ENCODE peak calls at places on chromosomes 11 and 22, in seven cellular contexts. E is OCI-M1; G is ascending aorta; L is skeletal muscle cell; U is activated naive CD4-positive, alpha-beta T cell treated with anti-CD3 and anti-CD28 coated beads, Interleukin-2, amount 50 U/mL, for 16 hours; M is MCF 10A; C is left ventricle myocardium superior. B is an unnamed sample.

GRCh38 chr22:22958621-22959020 is 71.0 kb downstream of the IGLL5 start:
- DNase-seq in G (no peak), E (no peak), M (no peak), L (no peak), U (no peak), C (no peak), B (no peak)

GRCh38 chr11:62444271-62444833 is 25.5 kb downstream of the SCGB1A1 start:
- DNase-seq in M (no peak), E (no peak), C (peak), U (peak), L (no peak), G (peak), B (peak)

GRCh38 chr11:66570117-66570825 is 1.9 kb upstream of the CTSF start:
- DNase-seq in E (no peak), M (no peak), L (no peak), U (no peak), C (no peak), G (no peak), B (no peak)

GRCh38 chr11:86228967-86229330 is 15.6 kb upstream of the EED start:
- DNase-seq in E (no peak), C (no peak), U (peak), M (peak), L (no peak), G (no peak), B (no peak)

GRCh38 chr11:17063171-17064002 is 14.1 kb downstream of the RPS13 start:
- DNase-seq in U (peak), L (no peak), M (peak), G (no peak), C (peak), E (peak), B (peak)

GRCh38 chr22:41513391-41513790 is 30.9 kb downstream of the POLR3H start:
- DNase-seq in L (no peak), C (no peak), M (no peak), U (no peak), E (no peak), G (no peak), B (no peak)

GRCh38 chr22:36331912-36332622 is 55.7 kb downstream of the MYH9 start:
- DNase-seq in U (peak), E (peak), M (peak), G (no peak), L (no peak), C (peak), B (peak)

GRCh38 chr11:107549253-107549953 is 16.1 kb downstream of the ALKBH8 start:
- DNase-seq in M (peak), G (no peak), C (no peak), U (peak), E (peak), L (no peak), B (peak)

GRCh38 chr11:122141757-122142156 is 25.7 kb upstream of the BLID start:
- DNase-seq in E (no peak), C (no peak), U (no peak), M (no peak), G (no peak), L (no peak), B (no peak)

GRCh38 chr11:15943418-15944197 is 412.7 kb downstream of the SOX6 start:
- DNase-seq in G (no peak), L (no peak), M (no peak), U (no peak), E (no peak), C (no peak), B (no peak)

GRCh38 chr11:43644626-43645299 is 35.8 kb upstream of the HSD17B12 start:
- DNase-seq in L (no peak), E (no peak), M (peak), G (no peak), C (no peak), U (no peak), B (peak)